ENCODE peak calls at places on chromosomes 2 and 18, in six cellular contexts. O is heart left ventricle, C is cardiac muscle cell, Q is transverse colon, T is Peyer's patch, H is lung. W is an unnamed sample. For H3K4me1, the result is how much of the 10 kb centered on the place peaks cover.

GRCh38 chr2:174180165-174180724 is 68.1 kb downstream of the OLA1 start:
- DNase-seq in O (no peak), C (no peak), Q (no peak), T (no peak), H (no peak), W (no peak)

GRCh38 chr18:73774836-73775509 is 372.7 kb downstream of the FBXO15 start:
- DNase-seq in O (peak), C (no peak), Q (no peak), T (no peak), H (no peak), W (peak)

GRCh38 chr2:70686577-70687460 is 81.2 kb downstream of the ADD2 start:
- DNase-seq in O (peak), C (peak), Q (no peak), T (no peak), H (no peak), W (no peak)

GRCh38 chr2:39093208-39093898 is 27.5 kb downstream of the SOS1 start:
- DNase-seq in O (no peak), C (no peak), Q (no peak), T (no peak), H (no peak), W (no peak)

GRCh38 chr2:195408196-195408595 is 248.8 kb upstream of the SLC39A10 start:
- DNase-seq in O (no peak), C (no peak), Q (no peak), T (no peak), H (no peak), W (no peak)

GRCh38 chr2:46487667-46488333 is 8.4 kb downstream of the TMEM247 start:
- DNase-seq in O (peak), C (peak), Q (peak), T (peak), H (peak), W (peak)

GRCh38 chr2:29024882-29025430 is 43.9 kb downstream of the TOGARAM2 start:
- DNase-seq in O (no peak), C (no peak), Q (no peak), T (no peak), H (no peak), W (no peak)

GRCh38 chr2:204453730-204454167 is 91.5 kb upstream of the PARD3B start:
- DNase-seq in O (peak), C (peak), Q (peak), T (no peak), H (peak), W (no peak)

GRCh38 chr2:20313659-20314058 is 37.0 kb downstream of the PUM2 start:
- DNase-seq in O (no peak), C (no peak), Q (no peak), T (no peak), H (no peak), W (no peak)

GRCh38 chr2:111676423-111676822 is 207.6 kb downstream of the ANAPC1 start:
- DNase-seq in O (no peak), C (peak), Q (no peak), T (no peak), H (no peak), W (no peak)

GRCh38 chr2:84701880-84702279 is 179.0 kb downstream of the TRABD2A start:
- DNase-seq in O (no peak), C (peak), Q (no peak), T (no peak), H (no peak), W (no peak)

GRCh38 chr2:39264733-39265132 is 21.0 kb upstream of the CDKL4 start:
- DNase-seq in O (no peak), C (no peak), Q (no peak), T (no peak), H (no peak), W (no peak)

GRCh38 chr2:201704536-201704935 is 6.1 kb upstream of the MPP4 start:
- DNase-seq in O (no peak), C (no peak), Q (no peak), T (no peak), H (no peak), W (no peak)
- H3K27ac ChIP-seq in O (no peak), C (no peak), Q (no peak), T (no peak), H (no peak), W (no peak)

DNA sequence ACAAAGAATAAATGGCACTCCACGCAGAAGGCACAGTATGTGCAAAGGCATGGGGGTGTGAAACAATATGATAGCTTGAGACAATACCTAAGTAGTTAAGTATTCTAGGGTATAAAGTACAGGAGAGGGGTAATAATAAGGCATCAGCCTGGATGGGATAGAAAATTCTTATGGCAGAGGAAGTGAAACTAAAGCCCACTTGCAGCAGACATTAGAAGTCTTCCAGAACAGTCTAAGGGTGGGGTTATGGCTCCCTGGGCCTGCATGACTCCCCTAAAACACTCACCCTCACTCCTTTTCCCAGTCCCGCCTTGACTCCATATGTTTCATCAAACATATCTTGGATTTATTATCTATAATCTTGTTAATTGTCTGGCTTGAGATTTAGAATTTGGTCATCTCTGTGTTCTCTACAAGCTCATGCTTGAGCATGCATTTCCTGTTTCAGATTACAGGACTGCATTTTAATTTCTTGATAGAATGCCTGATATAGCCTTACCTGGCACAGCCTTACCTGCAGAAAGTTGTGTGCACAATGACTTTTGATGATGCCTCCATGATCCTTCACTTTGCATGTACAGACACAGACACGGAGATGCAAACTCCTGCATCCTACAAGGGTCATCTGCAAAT is 28.5 kb upstream of the TMBIM1 start:
- DNase-seq in O (no peak), C (no peak), Q (no peak), T (no peak), H (no peak), W (no peak)
- H3K4me1 ChIP-seq in O (half or more), C (under half), Q (under half), T (under half), H (under half), W (under half)

GRCh38 chr18:8706981-8707940 is 1.9 kb downstream of the MTCL1 start:
- DNase-seq in O (no peak), C (peak), Q (no peak), T (peak), H (peak), W (peak)
- H3K27ac ChIP-seq in O (peak), C (no peak), Q (peak), T (peak), H (no peak), W (peak)

GRCh38 chr2:237269121-237269875 is 144.7 kb downstream of the COL6A3 start:
- DNase-seq in O (no peak), C (no peak), Q (no peak), T (no peak), H (no peak), W (no peak)
- H3K4me1 ChIP-seq in O (under half), C (under half), Q (under half), T (under half), H (under half), W (under half)

DNA sequence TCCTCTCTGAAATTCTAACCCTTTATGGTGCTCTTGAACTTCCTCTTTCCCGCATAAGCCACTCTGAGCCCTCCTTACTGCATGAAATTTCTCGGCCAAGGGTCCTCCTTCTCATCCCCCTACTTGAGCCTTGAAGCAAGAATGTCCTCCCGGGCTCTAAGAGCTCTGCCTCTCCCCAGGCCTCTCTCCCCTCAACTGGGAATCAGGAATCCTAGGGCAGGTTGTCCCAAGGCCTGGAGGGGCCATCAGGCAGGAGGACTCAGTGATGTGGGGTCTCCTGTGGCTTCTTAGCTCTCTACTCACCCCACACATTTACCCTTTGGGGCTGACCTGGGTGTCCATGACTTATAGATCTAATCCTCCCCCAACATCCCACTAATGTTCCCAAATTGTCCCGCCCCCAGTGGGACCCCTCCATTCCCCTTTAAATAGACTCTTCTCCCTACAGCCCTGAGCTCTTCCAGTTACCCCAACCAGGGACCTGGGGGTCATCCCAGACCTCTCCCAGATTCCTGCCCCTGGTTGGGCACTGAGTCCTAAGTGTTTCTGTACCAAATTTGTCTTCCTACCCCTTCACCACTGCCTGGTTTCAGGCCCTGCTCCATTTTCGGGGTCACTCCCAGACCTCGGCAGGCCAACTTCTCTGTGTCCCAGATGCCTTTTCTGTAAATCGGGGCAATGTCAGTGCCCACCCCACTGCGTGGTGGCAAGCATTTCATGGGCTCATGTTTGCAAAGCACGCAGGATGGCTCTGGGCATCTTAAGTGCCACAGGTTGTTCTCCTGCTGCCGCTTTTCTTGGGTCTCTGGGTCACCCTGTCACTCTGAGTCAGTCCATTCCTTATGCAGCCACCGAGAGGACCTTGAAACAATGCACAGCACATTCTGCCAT is 171.2 kb downstream of the ASB1 start:
- DNase-seq in O (no peak), C (no peak), Q (no peak), T (no peak), H (peak), W (no peak)
- H3K27ac ChIP-seq in O (peak), C (no peak), Q (peak), T (no peak), H (no peak), W (no peak)

DNA sequence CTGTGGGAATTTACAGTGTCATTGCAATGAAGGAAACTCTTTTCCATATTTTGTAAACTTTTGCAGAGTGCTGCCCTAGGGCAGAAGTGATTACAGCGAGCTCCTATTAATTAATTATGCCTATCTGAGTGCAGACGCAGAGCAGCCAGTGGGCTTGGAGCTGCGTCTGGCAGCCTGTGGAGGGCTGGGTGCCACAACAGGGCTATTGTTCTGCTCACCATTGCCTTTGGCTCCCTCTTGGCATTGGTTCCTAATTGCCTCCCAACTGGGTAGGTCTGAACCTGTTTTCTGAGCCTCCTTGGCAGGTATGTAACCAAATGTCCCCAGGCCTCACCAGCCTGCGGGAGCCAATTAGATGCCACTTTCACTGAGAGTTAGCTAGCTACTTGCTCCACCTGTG is 25.6 kb upstream of the ITGB6 start:
- DNase-seq in O (no peak), C (no peak), Q (peak), T (no peak), H (no peak), W (peak)
- H3K4me1 ChIP-seq in O (under half), C (under half), Q (under half), T (under half), H (under half), W (under half)

GRCh38 chr2:42575458-42576064 is 7.1 kb downstream of the MTA3 start:
- DNase-seq in O (no peak), C (no peak), Q (no peak), T (no peak), H (no peak), W (no peak)
- H3K27ac ChIP-seq in O (no peak), C (peak), Q (no peak), T (no peak), H (no peak), W (no peak)

GRCh38 chr2:72920317-72921087 is 3.2 kb downstream of the EMX1 start:
- DNase-seq in O (no peak), C (peak), Q (no peak), T (peak), H (no peak), W (peak)
- H3K4me1 ChIP-seq in O (half or more), C (under half), Q (half or more), T (half or more), H (under half), W (under half)

GRCh38 chr18:54815086-54815485 is 13.2 kb upstream of the RAB27B start:
- DNase-seq in O (no peak), C (no peak), Q (no peak), T (no peak), H (no peak), W (no peak)
- H3K27ac ChIP-seq in O (no peak), C (no peak), Q (no peak), T (no peak), H (no peak), W (no peak)

GRCh38 chr2:109322646-109323045 is 193.6 kb downstream of the SH3RF3 start:
- DNase-seq in O (no peak), C (no peak), Q (no peak), T (no peak), H (no peak), W (no peak)

GRCh38 chr2:109325570-109325969 is 196.6 kb downstream of the SH3RF3 start:
- DNase-seq in O (no peak), C (no peak), Q (no peak), T (no peak), H (no peak), W (no peak)

GRCh38 chr2:109322111-109322510 is 193.1 kb downstream of the SH3RF3 start:
- DNase-seq in O (peak), C (peak), Q (peak), T (peak), H (peak), W (peak)

GRCh38 chr2:109326306-109326705 is 197.3 kb downstream of the SH3RF3 start:
- DNase-seq in O (no peak), C (no peak), Q (no peak), T (no peak), H (no peak), W (no peak)

DNA sequence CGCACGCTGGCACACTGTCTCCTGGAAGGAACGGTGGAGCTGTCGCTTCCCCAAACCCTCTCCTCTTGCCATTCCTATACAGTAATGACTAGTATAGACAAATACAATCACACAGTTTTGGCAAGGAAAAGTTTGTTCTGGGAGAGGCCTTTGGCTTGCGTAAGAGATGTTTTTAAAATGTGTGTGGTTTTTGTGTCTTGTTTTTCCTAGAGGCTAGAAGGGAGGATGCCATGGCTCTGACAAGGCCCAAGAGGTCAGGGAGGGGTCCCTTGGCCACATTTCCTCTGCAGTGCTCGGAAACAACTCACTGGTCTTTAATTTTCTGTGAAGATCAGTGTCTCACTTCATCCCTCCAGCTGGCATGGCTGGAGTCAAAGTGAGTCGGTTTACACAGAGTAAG is 195.9 kb downstream of the SH3RF3 start:
- DNase-seq in O (peak), C (peak), Q (peak), T (peak), H (peak), W (peak)
- H3K4me1 ChIP-seq in O (half or more), C (under half), Q (under half), T (under half), H (under half), W (under half)

W was measured in testis.